ENCODE peak calls at places on chromosomes 5 and 9, in seven cellular contexts. S, Z, D, I, H, E and A are unnamed samples. For H3K27me3 and H3K9me3, the result is how much of the 10 kb centered on the place peaks cover.

GRCh38 chr5:6446626-6447309 is 1.9 kb upstream of the UBE2QL1 start:
- DNase-seq in Z (peak), H (no peak), S (no peak), D (no peak), I (no peak), E (no peak), A (no peak)

GRCh38 chr5:14108170-14108996 is 34.8 kb upstream of the TRIO start:
- DNase-seq in I (peak), D (peak), H (peak), E (peak), S (peak), Z (peak), A (no peak)

GRCh38 chr5:178786859-178787499 is 56.5 kb upstream of the ZNF354A start:
- DNase-seq in S (no peak), H (no peak), E (peak), D (peak), I (no peak), Z (no peak), A (no peak)

GRCh38 chr5:148393390-148393741 is 9.6 kb downstream of the FBXO38 start:
- DNase-seq in D (no peak), E (no peak), I (no peak), Z (no peak), H (no peak), S (no peak), A (no peak)

GRCh38 chr9:130117376-130117775 is 54.8 kb upstream of the NCS1 start:
- DNase-seq in E (no peak), I (no peak), D (no peak), Z (no peak), H (no peak), S (no peak), A (no peak)

GRCh38 chr9:123343428-123344272 is 12.3 kb upstream of the CRB2 start:
- DNase-seq in I (no peak), H (no peak), E (no peak), D (no peak), S (no peak), Z (no peak), A (no peak)

GRCh38 chr5:110686264-110686663 is 40.2 kb downstream of the TMEM232 start:
- DNase-seq in S (no peak), H (no peak), E (no peak), D (no peak), I (no peak), Z (no peak), A (no peak)

GRCh38 chr9:18692240-18692639 is 218.3 kb downstream of the ADAMTSL1 start:
- DNase-seq in Z (peak), H (no peak), E (no peak), I (no peak), S (no peak), D (no peak), A (no peak)

GRCh38 chr5:59587489-59588337 is 305.8 kb downstream of the PDE4D start:
- DNase-seq in E (peak), I (peak), S (peak), H (peak), D (no peak), Z (peak), A (no peak)

GRCh38 chr9:125341566-125341965 is 79.9 kb downstream of the GAPVD1 start:
- DNase-seq in D (no peak), Z (no peak), S (no peak), I (no peak), E (no peak), H (no peak), A (no peak)
- H3K27me3 ChIP-seq in D (under half), Z (under half), S (under half), I (under half), E (under half), H (under half), A (under half)

GRCh38 chr5:3590967-3591900 is 4.4 kb upstream of the IRX1 start:
- DNase-seq in D (no peak), S (no peak), I (no peak), H (no peak), E (no peak), Z (no peak), A (no peak)
- H3K9me3 ChIP-seq in D (under half), S (under half), I (under half), H (under half), E (under half), Z (under half), A (under half)

DNA sequence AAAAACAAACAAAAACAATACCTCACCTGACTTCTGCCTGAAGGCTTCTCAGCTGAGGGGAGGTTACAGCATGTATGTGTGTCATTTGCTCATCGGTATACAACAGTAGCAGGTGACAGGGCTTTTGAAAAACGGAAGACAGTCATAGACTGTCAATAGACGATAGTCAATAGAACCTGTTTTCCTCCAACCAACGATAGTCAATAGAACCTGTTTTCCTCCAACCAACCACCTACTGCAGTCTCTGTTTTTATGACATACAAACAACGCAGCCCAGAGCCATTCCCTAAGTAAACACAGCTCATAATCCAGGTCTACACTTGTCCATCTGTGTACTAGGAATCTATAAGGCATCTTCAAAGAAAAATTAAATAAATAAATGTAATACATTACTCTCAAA is 74.5 kb downstream of the RETREG1 start:
- DNase-seq in E (no peak), S (no peak), Z (no peak), H (no peak), D (no peak), I (no peak), A (no peak)
- H3K27ac ChIP-seq in E (no peak), S (no peak), Z (no peak), H (no peak), D (no peak), I (peak), A (no peak)

DNA sequence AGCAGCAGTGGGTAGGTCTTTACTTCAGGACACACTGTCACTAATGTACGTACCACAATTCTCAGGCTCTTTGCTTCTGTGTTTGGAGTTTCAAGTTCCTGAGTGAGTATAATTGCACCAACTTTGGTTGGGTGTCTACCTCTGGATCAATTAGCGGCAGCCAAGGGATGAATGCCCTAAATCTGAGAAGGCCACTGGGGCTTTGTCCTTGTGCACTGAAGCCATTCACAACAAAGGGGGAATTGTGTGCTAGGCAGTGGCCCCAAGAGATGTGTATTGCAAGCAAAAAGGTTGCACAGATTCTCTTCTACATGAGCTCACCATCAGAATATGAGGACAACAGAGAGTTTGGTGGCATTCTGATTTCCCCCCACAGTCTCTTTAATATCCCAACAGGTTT is 3.9 kb upstream of the PHF24 start:
- DNase-seq in S (no peak), D (no peak), H (no peak), Z (no peak), E (no peak), I (no peak), A (no peak)
- H3K27me3 ChIP-seq in S (under half), D (under half), H (under half), Z (under half), E (under half), I (under half), A (under half)

GRCh38 chr5:141135718-141136266 is 786 bp downstream of the PCDHB5 start:
- DNase-seq in S (no peak), I (no peak), D (no peak), Z (no peak), H (no peak), E (no peak), A (no peak)

DNA sequence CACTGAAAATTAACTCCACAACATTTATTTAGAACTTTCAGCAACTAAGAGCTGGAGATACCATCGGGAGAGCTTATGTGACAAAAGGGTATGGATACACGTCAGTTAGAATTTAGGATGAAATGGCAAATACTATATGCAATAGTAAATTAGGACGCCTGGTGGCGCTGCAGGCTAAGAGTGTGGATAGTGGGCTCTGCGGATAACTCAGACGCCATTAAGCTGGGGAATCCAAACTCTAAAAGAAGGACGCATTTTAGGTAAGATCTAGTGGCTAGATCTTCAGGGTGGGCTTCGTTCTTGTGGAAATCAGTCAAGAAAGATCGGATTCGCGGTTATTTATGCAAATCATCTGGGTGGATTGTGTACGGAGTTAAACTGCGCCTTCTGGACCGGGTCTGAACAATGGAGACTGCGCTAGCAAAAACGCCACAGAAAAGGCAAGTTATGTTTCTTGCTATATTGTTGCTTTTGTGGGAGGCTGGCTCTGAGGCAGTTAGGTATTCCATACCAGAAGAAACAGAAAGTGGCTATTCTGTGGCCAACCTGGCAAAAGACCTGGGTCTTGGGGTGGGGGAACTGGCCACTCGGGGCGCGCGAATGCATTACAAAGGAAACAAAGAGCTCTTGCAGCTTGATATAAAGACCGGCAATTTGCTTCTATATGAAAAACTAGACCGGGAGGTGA is at the start of gene PCDHB5:
- DNase-seq in D (no peak), E (no peak), I (no peak), H (no peak), Z (peak), S (no peak), A (no peak)
- H3K9me3 ChIP-seq in D (under half), E (under half), I (under half), H (half or more), Z (under half), S (under half), A (under half)

GRCh38 chr5:83472213-83472507 is 616 bp downstream of the VCAN start:
- DNase-seq in D (no peak), H (no peak), Z (no peak), E (no peak), S (no peak), I (no peak), A (no peak)

GRCh38 chr5:83470516-83470915 is 1.0 kb upstream of the VCAN start:
- DNase-seq in D (no peak), E (no peak), S (no peak), Z (no peak), I (no peak), H (no peak), A (no peak)

GRCh38 chr5:83472508-83473343 is 1.2 kb downstream of the VCAN start:
- DNase-seq in E (no peak), I (peak), H (peak), Z (peak), S (no peak), D (peak), A (no peak)

GRCh38 chr5:83470920-83471404 is 582 bp upstream of the VCAN start:
- DNase-seq in E (no peak), D (no peak), S (no peak), Z (peak), I (no peak), H (no peak), A (no peak)

DNA sequence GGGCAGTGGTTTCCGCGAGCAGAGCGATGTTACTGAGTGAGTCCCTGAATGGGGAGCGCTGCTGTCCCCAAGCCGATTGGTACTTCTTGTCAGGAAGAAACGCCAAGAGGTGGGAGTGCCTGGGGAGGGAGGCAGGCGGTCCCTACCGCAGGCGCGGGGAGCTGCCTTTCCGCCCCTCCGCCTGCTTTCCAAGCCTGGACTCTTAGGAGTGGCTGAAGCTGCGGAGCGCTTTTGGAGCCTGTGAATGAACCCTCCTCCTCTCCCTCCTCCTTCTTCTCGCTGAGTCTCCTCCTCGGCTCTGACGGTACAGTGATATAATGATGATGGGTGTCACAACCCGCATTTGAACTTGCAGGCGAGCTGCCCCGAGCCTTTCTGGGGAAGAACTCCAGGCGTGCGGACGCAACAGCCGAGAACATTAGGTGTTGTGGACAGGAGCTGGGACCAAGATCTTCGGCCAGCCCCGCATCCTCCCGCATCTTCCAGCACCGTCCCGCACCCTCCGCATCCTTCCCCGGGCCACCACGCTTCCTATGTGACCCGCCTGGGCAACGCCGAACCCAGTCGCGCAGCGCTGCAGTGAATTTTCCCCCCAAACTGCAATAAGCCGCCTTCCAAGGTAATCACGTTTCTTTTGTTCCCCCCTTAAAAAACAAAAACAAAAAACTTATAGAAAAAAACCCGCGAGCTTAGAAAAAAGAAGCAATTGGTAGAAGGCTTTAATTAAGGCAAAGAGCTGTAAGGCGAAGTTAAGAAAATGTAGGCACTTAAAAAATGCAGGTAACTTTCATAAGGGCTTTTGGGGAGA is at the start of gene VCAN:
- DNase-seq in D (peak), I (peak), H (peak), E (peak), S (peak), Z (peak), A (no peak)
- H3K27ac ChIP-seq in D (no peak), I (peak), H (peak), E (peak), S (peak), Z (peak), A (no peak)

GRCh38 chr5:109826-110225 is 17.9 kb downstream of the PLEKHG4B start:
- DNase-seq in Z (no peak), H (no peak), S (no peak), I (no peak), D (no peak), E (no peak), A (no peak)

GRCh38 chr5:110270-110888 is 18.4 kb downstream of the PLEKHG4B start:
- DNase-seq in Z (no peak), H (no peak), E (no peak), S (no peak), D (no peak), I (no peak), A (no peak)

GRCh38 chr5:107526-107925 is 15.6 kb downstream of the PLEKHG4B start:
- DNase-seq in D (no peak), H (no peak), I (no peak), E (no peak), S (no peak), Z (no peak), A (no peak)

GRCh38 chr5:106587-106986 is 14.6 kb downstream of the PLEKHG4B start:
- DNase-seq in D (no peak), I (no peak), S (no peak), Z (peak), E (no peak), H (no peak), A (no peak)

DNA sequence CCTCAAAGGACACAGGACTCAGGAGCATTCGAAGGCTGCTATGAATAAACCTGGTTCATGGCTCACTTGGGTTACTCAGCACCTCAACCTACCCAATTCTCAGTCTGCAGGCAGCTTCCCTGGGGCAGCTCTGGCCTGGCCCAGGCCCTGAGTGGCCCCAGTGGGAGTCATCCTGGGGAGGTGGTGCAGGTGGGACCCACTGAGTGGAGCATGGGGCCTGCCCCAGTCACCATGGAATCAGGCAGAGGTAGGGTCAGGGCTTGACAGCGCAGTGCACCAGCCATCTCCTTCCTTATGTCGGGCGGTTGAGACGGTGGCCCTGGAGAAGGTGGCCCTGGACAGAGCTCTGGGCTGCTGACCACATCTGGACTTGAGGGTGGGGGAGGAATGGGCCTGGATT is 19.2 kb downstream of the PLEKHG4B start:
- DNase-seq in I (no peak), Z (no peak), E (no peak), D (no peak), H (no peak), S (no peak), A (no peak)
- H3K27me3 ChIP-seq in I (under half), Z (under half), E (under half), D (under half), H (under half), S (under half), A (under half)

GRCh38 chr5:40447438-40447837 is 232.3 kb upstream of the PTGER4 start:
- DNase-seq in Z (no peak), S (no peak), D (no peak), H (no peak), E (no peak), I (no peak), A (no peak)

GRCh38 chr5:40441733-40442132 is 238.0 kb upstream of the PTGER4 start:
- DNase-seq in S (no peak), E (no peak), H (no peak), Z (no peak), D (no peak), I (no peak), A (peak)

GRCh38 chr5:40442346-40442745 is 237.4 kb upstream of the PTGER4 start:
- DNase-seq in H (no peak), I (no peak), Z (no peak), E (no peak), S (no peak), D (no peak), A (no peak)

DNA sequence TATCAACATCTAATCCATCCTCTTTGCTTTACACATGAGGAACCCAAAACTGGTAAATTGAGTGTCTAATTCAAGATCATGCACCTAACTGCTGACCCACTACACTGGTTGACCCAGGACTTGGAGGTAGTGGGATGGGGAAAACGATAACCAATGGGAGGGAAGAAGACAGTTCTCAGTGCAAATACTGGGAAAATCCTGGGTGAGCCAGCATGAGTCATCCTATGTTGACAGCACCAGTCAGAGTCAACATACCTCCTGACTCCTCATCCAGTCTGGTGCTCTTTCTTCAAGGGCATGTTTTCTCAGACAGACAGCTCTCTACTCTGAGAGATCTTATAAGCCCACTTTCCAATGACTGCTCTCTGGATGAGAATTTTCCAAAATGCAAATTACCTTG is 232.8 kb upstream of the PTGER4 start:
- DNase-seq in E (no peak), I (no peak), S (peak), H (no peak), D (peak), Z (no peak), A (no peak)
- H3K9me3 ChIP-seq in E (under half), I (under half), S (under half), H (under half), D (under half), Z (under half), A (under half)

GRCh38 chr9:128687453-128687852 is 1.6 kb upstream of the SET start:
- DNase-seq in H (no peak), S (no peak), I (no peak), Z (no peak), D (no peak), E (no peak), A (no peak)
- H3K27ac ChIP-seq in H (no peak), S (no peak), I (no peak), Z (no peak), D (no peak), E (peak), A (no peak)